ENCODE peak calls at places on chromosomes 11 and 22, in six cellular contexts. L, R, I, G, F and J are unnamed samples.

GRCh38 chr22:50544078-50544745 is 1.5 kb upstream of the KLHDC7B start:
- DNase-seq in I (no peak), R (peak), G (no peak), L (peak), F (peak), J (peak)

GRCh38 chr11:61980783-61981541 is 13.5 kb upstream of the FTH1 start:
- DNase-seq in L (no peak), R (no peak), F (no peak), I (peak), G (no peak), J (no peak)

GRCh38 chr11:44130751-44131150 is 35.3 kb downstream of the EXT2 start:
- DNase-seq in R (no peak), F (no peak), G (no peak), L (no peak), I (no peak), J (no peak)

GRCh38 chr22:49548356-49549202 is 279.1 kb downstream of the BRD1 start:
- DNase-seq in I (no peak), F (no peak), R (no peak), L (no peak), G (no peak), J (no peak)

GRCh38 chr11:75293903-75294302 is 53.3 kb downstream of the TPBGL start:
- DNase-seq in L (no peak), G (no peak), F (no peak), R (no peak), I (no peak), J (no peak)

GRCh38 chr11:6320411-6321207 is at the start of gene CAVIN3:
- DNase-seq in F (no peak), G (peak), R (peak), L (peak), I (peak), J (no peak)

GRCh38 chr11:104547996-104548661 is 350.1 kb downstream of the CASP12 start:
- DNase-seq in F (no peak), G (no peak), I (peak), R (no peak), L (no peak), J (no peak)

GRCh38 chr11:124872280-124872679 is 7.0 kb downstream of the ROBO3 start:
- DNase-seq in G (peak), I (no peak), F (no peak), R (no peak), L (no peak), J (no peak)

GRCh38 chr22:31212783-31213626 is 907 bp downstream of the LIMK2 start:
- DNase-seq in F (no peak), G (no peak), I (no peak), R (peak), L (no peak), J (no peak)

GRCh38 chr11:35043933-35044332 is 95.0 kb upstream of the CD44 start:
- DNase-seq in F (no peak), L (no peak), I (no peak), G (no peak), R (no peak), J (no peak)

GRCh38 chr11:11577246-11577855 is 44.5 kb downstream of the GALNT18 start:
- DNase-seq in F (peak), G (peak), L (no peak), I (no peak), R (no peak), J (no peak)

GRCh38 chr11:44319552-44320288 is 9.8 kb upstream of the ALX4 start:
- DNase-seq in I (peak), R (no peak), F (no peak), L (no peak), G (no peak), J (no peak)

GRCh38 chr11:65766535-65766934 is 14.2 kb downstream of the AP5B1 start:
- DNase-seq in L (no peak), I (peak), R (no peak), F (no peak), G (no peak), J (no peak)

GRCh38 chr11:60252709-60253108 is 9.8 kb upstream of the MS4A4E start:
- DNase-seq in L (no peak), I (no peak), F (no peak), R (no peak), G (no peak), J (no peak)

GRCh38 chr11:46724088-46724487 is 5.1 kb downstream of the F2 start:
- DNase-seq in R (no peak), F (no peak), L (no peak), I (no peak), G (no peak), J (no peak)

GRCh38 chr11:59281177-59281576 is 68.5 kb upstream of the MPEG1 start:
- DNase-seq in I (no peak), G (no peak), L (no peak), F (no peak), R (no peak), J (no peak)

GRCh38 chr11:86955674-86956522 is 703 bp upstream of the FZD4 start:
- DNase-seq in G (peak), F (peak), I (peak), L (peak), R (peak), J (peak)

GRCh38 chr11:100777118-100777517 is 90.0 kb downstream of the ARHGAP42 start:
- DNase-seq in F (no peak), R (no peak), L (peak), I (peak), G (no peak), J (no peak)

GRCh38 chr11:23555085-23555484 is 694.8 kb upstream of the CCDC179 start:
- DNase-seq in L (no peak), R (no peak), G (no peak), I (no peak), F (no peak), J (no peak)

GRCh38 chr22:44497904-44498242 is at the start of gene RTL6:
- DNase-seq in I (no peak), L (no peak), F (no peak), G (no peak), R (no peak), J (no peak)

DNA sequence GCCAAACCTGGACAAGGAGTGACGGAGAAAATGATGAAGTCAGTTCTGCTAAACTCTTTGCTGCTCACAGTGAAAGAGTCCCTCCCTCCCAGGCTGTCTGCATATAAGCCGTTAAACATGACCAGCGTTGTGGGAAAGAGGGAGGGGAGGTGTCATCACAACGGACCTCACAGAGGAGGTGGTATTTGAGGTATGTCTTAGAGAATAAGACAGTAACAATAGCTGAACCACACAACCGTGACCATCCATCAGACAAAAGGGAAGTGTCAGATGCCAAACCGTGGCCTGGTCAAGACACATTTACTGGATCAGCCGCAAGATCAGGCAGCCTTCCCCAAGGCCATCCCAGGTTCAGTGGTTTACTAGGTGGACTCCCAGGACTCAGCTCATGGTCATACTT is 2.8 kb upstream of the CYTH4 start:
- DNase-seq in I (no peak), G (no peak), R (no peak), L (no peak), F (peak), J (no peak)
- TF ChIP-seq CTCF in I (no peak), G (no peak), R (no peak), L (no peak), F (no peak), J (no peak)

GRCh38 chr11:120210651-120211521 is at the start of gene OAF:
- DNase-seq in G (peak), L (peak), F (peak), I (peak), R (peak), J (peak)
- TF ChIP-seq CTCF in G (peak), L (peak), F (no peak), I (peak), R (peak), J (no peak)

GRCh38 chr22:17171016-17171312 is 11.9 kb upstream of the HDHD5 start:
- DNase-seq in F (no peak), I (no peak), G (no peak), L (no peak), R (no peak), J (no peak)
- TF ChIP-seq CTCF in F (no peak), I (no peak), G (no peak), L (no peak), R (peak), J (no peak)

GRCh38 chr22:38886333-38886732 is 14.3 kb upstream of the CBX6 start:
- DNase-seq in I (no peak), R (peak), F (no peak), L (no peak), G (no peak), J (no peak)
- TF ChIP-seq CTCF in I (no peak), R (no peak), F (no peak), L (no peak), G (no peak), J (no peak)